ENCODE peak calls at places on chromosomes 1 and 21, in ten cellular contexts. B, A, S, O, J, K, L, T, G and R are unnamed samples.

GRCh38 chr1:119435061-119435460 is 20.1 kb downstream of the HSD3B2 start:
- DNase-seq in B (no peak), A (no peak), S (no peak), O (no peak), J (no peak), K (no peak), L (no peak), T (no peak), G (no peak), R (peak)

GRCh38 chr1:220045356-220046051 is 801 bp downstream of the EPRS1 start:
- DNase-seq in B (peak), A (no peak), S (no peak), O (no peak), J (no peak), K (no peak), L (no peak), T (no peak), G (no peak), R (peak)

GRCh38 chr1:100799548-100799947 is 80.0 kb downstream of the VCAM1 start:
- DNase-seq in B (no peak), A (no peak), S (no peak), O (no peak), J (no peak), K (no peak), L (no peak), T (no peak), G (no peak), R (no peak)

GRCh38 chr1:214989341-214989740 is 93.2 kb upstream of the KCNK2 start:
- DNase-seq in B (no peak), A (no peak), S (no peak), O (peak), J (peak), K (no peak), L (no peak), T (no peak), G (no peak), R (peak)

GRCh38 chr1:22494144-22494543 is 42.5 kb downstream of the ZBTB40 start:
- DNase-seq in B (no peak), A (no peak), S (no peak), O (no peak), J (no peak), K (no peak), L (no peak), T (no peak), G (no peak), R (no peak)

GRCh38 chr1:92362970-92363369 is 64.1 kb downstream of the RPAP2 start:
- DNase-seq in B (no peak), A (no peak), S (no peak), O (no peak), J (no peak), K (no peak), L (no peak), T (no peak), G (no peak), R (no peak)

GRCh38 chr1:226661965-226662364 is 77.1 kb downstream of the ITPKB start:
- DNase-seq in B (no peak), A (no peak), S (peak), O (no peak), J (no peak), K (peak), L (no peak), T (no peak), G (peak), R (no peak)

GRCh38 chr1:240000634-240001033 is 91.0 kb upstream of the FMN2 start:
- DNase-seq in B (no peak), A (no peak), S (no peak), O (peak), J (peak), K (no peak), L (no peak), T (no peak), G (no peak), R (peak)

GRCh38 chr1:36565576-36566501 is 83.1 kb upstream of the CSF3R start:
- DNase-seq in B (no peak), A (no peak), S (peak), O (no peak), J (no peak), K (no peak), L (no peak), T (no peak), G (no peak), R (no peak)

GRCh38 chr1:42456754-42457089 is 379 bp downstream of the PPCS start:
- DNase-seq in B (no peak), A (no peak), S (no peak), O (peak), J (peak), K (no peak), L (peak), T (peak), G (peak), R (no peak)

GRCh38 chr1:170213598-170213997 is 67.8 kb downstream of the NTMT2 start:
- DNase-seq in B (no peak), A (no peak), S (peak), O (no peak), J (no peak), K (no peak), L (no peak), T (no peak), G (no peak), R (peak)

GRCh38 chr1:31576743-31577455 is 584 bp downstream of the TINAGL1 start:
- DNase-seq in B (no peak), A (no peak), S (no peak), O (no peak), J (no peak), K (no peak), L (no peak), T (no peak), G (no peak), R (no peak)

GRCh38 chr21:14686466-14687276 is 140.6 kb upstream of the SAMSN1 start:
- DNase-seq in B (peak), A (no peak), S (no peak), O (peak), J (no peak), K (no peak), L (no peak), T (no peak), G (no peak), R (no peak)

GRCh38 chr1:115927971-115928370 is 48.3 kb upstream of the SLC22A15 start:
- DNase-seq in B (no peak), A (no peak), S (no peak), O (no peak), J (no peak), K (no peak), L (no peak), T (no peak), G (no peak), R (no peak)

GRCh38 chr1:53195913-53196484 is 625 bp upstream of the CPT2 start:
- DNase-seq in B (no peak), A (no peak), S (no peak), O (no peak), J (no peak), K (no peak), L (no peak), T (no peak), G (no peak), R (no peak)